ENCODE peak calls at places on chromosomes 12 and 14, in four cellular contexts. N is HepG2, Y is GM12878, T is K562. P is an unnamed sample.

GRCh38 chr12:66921151-66921550 is 242.3 kb upstream of the GRIP1 start:
- DNase-seq in N (no peak), Y (no peak), T (no peak), P (no peak)

GRCh38 chr14:101050901-101051490 is 147.5 kb upstream of the RTL1 start:
- DNase-seq in N (no peak), Y (no peak), T (no peak), P (no peak)

GRCh38 chr12:56679834-56680575 is 8.1 kb downstream of the PTGES3 start:
- DNase-seq in N (no peak), Y (no peak), T (no peak), P (no peak)

GRCh38 chr14:100416081-100416480 is 92.9 kb downstream of the SLC25A47 start:
- DNase-seq in N (no peak), Y (no peak), T (no peak), P (no peak)

GRCh38 chr14:21768875-21769257 is 95.2 kb upstream of the OR4E1 start:
- DNase-seq in N (no peak), Y (no peak), T (no peak), P (no peak)

GRCh38 chr12:11963841-11964471 is 106.8 kb upstream of the BCL2L14 start:
- DNase-seq in N (no peak), Y (no peak), T (no peak), P (no peak)

GRCh38 chr14:61503167-61503801 is 181.9 kb downstream of the PRKCH start:
- DNase-seq in N (no peak), Y (peak), T (no peak), P (no peak)

GRCh38 chr12:100820314-100820713 is 25.7 kb downstream of the ANO4 start:
- DNase-seq in N (no peak), Y (no peak), T (no peak), P (no peak)

DNA sequence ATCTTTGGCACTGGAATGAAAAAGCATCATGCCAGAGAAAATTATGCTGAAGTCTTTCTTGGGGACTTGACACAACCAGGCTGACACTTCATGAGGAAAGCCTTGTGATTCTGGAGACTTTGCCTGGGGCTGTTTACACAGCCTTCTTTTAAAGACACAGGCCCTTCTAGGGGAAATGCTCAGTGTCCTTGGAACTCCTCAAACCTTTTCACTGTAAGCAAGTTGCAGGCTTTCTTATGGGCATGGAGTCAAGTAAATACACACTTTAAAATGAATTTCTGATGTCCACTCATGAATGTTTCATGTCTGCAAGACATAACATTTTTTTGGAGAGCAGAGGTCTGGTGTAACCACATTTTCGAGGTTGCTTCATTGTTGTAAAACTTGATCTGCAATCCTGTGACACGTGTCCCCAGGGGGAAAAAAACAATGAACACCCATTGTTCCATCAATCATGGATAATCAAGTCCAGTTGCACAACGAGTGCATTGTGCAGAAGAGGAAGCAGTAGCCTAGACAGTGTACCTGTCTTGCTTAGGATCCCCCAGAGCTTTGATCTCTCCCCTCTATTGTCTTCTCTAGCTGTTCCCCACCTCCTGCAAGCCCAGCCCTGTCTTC is 155.1 kb upstream of the PRICKLE1 start:
- DNase-seq in N (no peak), Y (no peak), T (no peak), P (no peak)
- TF ChIP-seq FOXK2 in N (no peak), Y (no peak), T (no peak), P (no peak)

GRCh38 chr14:104428333-104428851 is 151.2 kb upstream of the C14orf180 start:
- DNase-seq in N (no peak), Y (no peak), T (no peak), P (no peak)
- TF ChIP-seq FOXK2 in N (no peak), Y (no peak), T (no peak), P (no peak)

GRCh38 chr12:95321516-95322246 is 104.1 kb downstream of the VEZT start:
- DNase-seq in N (no peak), Y (no peak), T (no peak), P (no peak)

GRCh38 chr12:95322335-95322734 is 104.7 kb downstream of the VEZT start:
- DNase-seq in N (no peak), Y (no peak), T (no peak), P (no peak)

GRCh38 chr12:95316798-95317197 is 99.2 kb downstream of the VEZT start:
- DNase-seq in N (peak), Y (no peak), T (no peak), P (no peak)

GRCh38 chr12:95319694-95320331 is 102.2 kb downstream of the VEZT start:
- DNase-seq in N (no peak), Y (no peak), T (no peak), P (no peak)

GRCh38 chr12:95318071-95318545 is 100.5 kb downstream of the VEZT start:
- DNase-seq in N (peak), Y (no peak), T (no peak), P (no peak)
- TF ChIP-seq FOXK2 in N (no peak), Y (no peak), T (no peak), P (no peak)

GRCh38 chr12:116161588-116161987 is 115.9 kb downstream of the MED13L start:
- DNase-seq in N (peak), Y (no peak), T (no peak), P (no peak)
- TF ChIP-seq FOXK2 in N (no peak), Y (no peak), T (no peak), P (no peak)

DNA sequence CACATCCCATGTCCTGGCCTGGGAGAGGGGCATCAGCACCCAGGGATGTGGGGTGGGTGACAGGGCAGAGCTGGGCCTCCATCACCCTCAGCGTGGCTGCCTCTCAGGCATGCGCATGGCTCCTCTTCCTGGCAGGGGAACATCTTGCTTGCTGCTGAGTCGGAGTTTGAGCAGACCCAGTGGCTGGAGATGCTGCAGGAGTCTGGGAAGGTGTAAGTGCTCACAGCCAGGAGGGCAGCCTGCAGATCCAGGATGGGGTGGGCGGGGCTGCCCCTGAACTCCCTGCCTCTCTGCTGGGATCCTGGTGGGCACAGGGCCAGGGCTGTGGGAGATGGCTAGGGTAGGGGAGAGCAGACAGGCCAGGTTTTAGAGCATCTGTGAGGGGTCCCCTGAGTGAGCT is 16.2 kb downstream of the PLEKHD1 start:
- DNase-seq in N (no peak), Y (no peak), T (no peak), P (no peak)
- TF ChIP-seq FOXK2 in N (no peak), Y (no peak), T (no peak), P (no peak)

P was measured in HEK293T.